ENCODE peak calls at places on chromosomes 4 and X, in seven cellular contexts. A is NCI-H1930; V is activated T-cell treated with anti-CD3 and anti-CD28 coated beads for 1 hour; K is GM04503; D is Jurkat, Clone E6-1; N is tibial nerve; X is adrenal gland. U is an unnamed sample.

GRCh38 chrX:43849173-43849572 is 33.1 kb downstream of the MAOB start:
- DNase-seq in A (no peak), V (no peak), K (no peak), D (no peak), N (no peak), X (no peak), U (no peak)

GRCh38 chrX:70554081-70554480 is 109.4 kb downstream of the DLG3 start:
- DNase-seq in A (no peak), V (no peak), K (peak), D (no peak), N (no peak), X (no peak), U (no peak)

GRCh38 chr4:177569443-177569842 is 127.2 kb upstream of the AGA start:
- DNase-seq in A (no peak), V (no peak), K (no peak), D (no peak), N (no peak), X (no peak), U (no peak)

GRCh38 chr4:109078724-109079123 is 223.7 kb downstream of the COL25A1 start:
- DNase-seq in A (peak), V (no peak), K (peak), D (no peak), N (no peak), X (no peak), U (no peak)

GRCh38 chr4:185115827-185116232 is 27.2 kb upstream of the SLC25A4 start:
- DNase-seq in A (no peak), V (no peak), K (no peak), D (no peak), N (no peak), X (peak), U (no peak)

GRCh38 chrX:2888309-2888708 is 40.8 kb downstream of the ARSD start:
- DNase-seq in A (no peak), V (no peak), K (no peak), D (no peak), N (no peak), X (no peak), U (no peak)

GRCh38 chr4:17781072-17781830 is at the start of gene FAM184B:
- DNase-seq in A (no peak), V (no peak), K (no peak), D (no peak), N (no peak), X (no peak), U (no peak)

GRCh38 chrX:81259714-81260395 is 58.0 kb downstream of the SH3BGRL start:
- DNase-seq in A (no peak), V (no peak), K (no peak), D (no peak), N (no peak), X (no peak), U (no peak)

GRCh38 chr4:151801547-151802516 is 41.0 kb upstream of the GATB start:
- DNase-seq in A (peak), V (peak), K (no peak), D (peak), N (no peak), X (peak), U (peak)

GRCh38 chr4:20773144-20773997 is 73.1 kb downstream of the PACRGL start:
- DNase-seq in A (peak), V (no peak), K (peak), D (peak), N (no peak), X (peak), U (no peak)

GRCh38 chr4:90444904-90445303 is 317.7 kb downstream of the CCSER1 start:
- DNase-seq in A (no peak), V (no peak), K (no peak), D (no peak), N (no peak), X (no peak), U (no peak)